ENCODE peak calls at places on chromosomes 11 and 22, in four cellular contexts. S, K, Q and T are unnamed samples.

GRCh38 chr11:19345848-19346681 is 105.3 kb upstream of the E2F8 start:
- DNase-seq in S (no peak), K (peak), Q (no peak), T (peak)

GRCh38 chr11:30431127-30431814 is 108.4 kb downstream of the ARL14EP start:
- DNase-seq in S (no peak), K (no peak), Q (no peak), T (no peak)

GRCh38 chr11:19433791-19434190 is 193.0 kb upstream of the E2F8 start:
- DNase-seq in S (no peak), K (no peak), Q (no peak), T (no peak)

GRCh38 chr11:42524534-42525227 is 787.1 kb upstream of the API5 start:
- DNase-seq in S (peak), K (peak), Q (peak), T (peak)

GRCh38 chr11:15841898-15842297 is 514.4 kb downstream of the SOX6 start:
- DNase-seq in S (no peak), K (no peak), Q (no peak), T (no peak)

GRCh38 chr11:117730256-117730800 is 66.7 kb downstream of the DSCAML1 start:
- DNase-seq in S (no peak), K (no peak), Q (no peak), T (no peak)

GRCh38 chr11:1041936-1042608 is 5.6 kb upstream of the MUC6 start:
- DNase-seq in S (no peak), K (no peak), Q (peak), T (no peak)

GRCh38 chr11:56885182-56885581 is 103.5 kb upstream of the OR5AK2 start:
- DNase-seq in S (no peak), K (no peak), Q (peak), T (no peak)

GRCh38 chr11:121426476-121427454 is 25.3 kb upstream of the SORL1 start:
- DNase-seq in S (peak), K (peak), Q (no peak), T (peak)

GRCh38 chr11:102191832-102192231 is 81.6 kb downstream of the YAP1 start:
- DNase-seq in S (no peak), K (no peak), Q (peak), T (no peak)

GRCh38 chr11:102196351-102196750 is 86.1 kb downstream of the YAP1 start:
- DNase-seq in S (no peak), K (no peak), Q (no peak), T (no peak)

GRCh38 chr11:102194257-102194656 is 84.0 kb downstream of the YAP1 start:
- DNase-seq in S (no peak), K (no peak), Q (no peak), T (no peak)

GRCh38 chr11:102194983-102195382 is 84.7 kb downstream of the YAP1 start:
- DNase-seq in S (no peak), K (no peak), Q (no peak), T (no peak)

GRCh38 chr11:102192349-102193066 is 82.3 kb downstream of the YAP1 start:
- DNase-seq in S (no peak), K (no peak), Q (peak), T (no peak)
- TF ChIP-seq SUZ12 in S (no peak), K (no peak), Q (no peak), T (no peak)

DNA sequence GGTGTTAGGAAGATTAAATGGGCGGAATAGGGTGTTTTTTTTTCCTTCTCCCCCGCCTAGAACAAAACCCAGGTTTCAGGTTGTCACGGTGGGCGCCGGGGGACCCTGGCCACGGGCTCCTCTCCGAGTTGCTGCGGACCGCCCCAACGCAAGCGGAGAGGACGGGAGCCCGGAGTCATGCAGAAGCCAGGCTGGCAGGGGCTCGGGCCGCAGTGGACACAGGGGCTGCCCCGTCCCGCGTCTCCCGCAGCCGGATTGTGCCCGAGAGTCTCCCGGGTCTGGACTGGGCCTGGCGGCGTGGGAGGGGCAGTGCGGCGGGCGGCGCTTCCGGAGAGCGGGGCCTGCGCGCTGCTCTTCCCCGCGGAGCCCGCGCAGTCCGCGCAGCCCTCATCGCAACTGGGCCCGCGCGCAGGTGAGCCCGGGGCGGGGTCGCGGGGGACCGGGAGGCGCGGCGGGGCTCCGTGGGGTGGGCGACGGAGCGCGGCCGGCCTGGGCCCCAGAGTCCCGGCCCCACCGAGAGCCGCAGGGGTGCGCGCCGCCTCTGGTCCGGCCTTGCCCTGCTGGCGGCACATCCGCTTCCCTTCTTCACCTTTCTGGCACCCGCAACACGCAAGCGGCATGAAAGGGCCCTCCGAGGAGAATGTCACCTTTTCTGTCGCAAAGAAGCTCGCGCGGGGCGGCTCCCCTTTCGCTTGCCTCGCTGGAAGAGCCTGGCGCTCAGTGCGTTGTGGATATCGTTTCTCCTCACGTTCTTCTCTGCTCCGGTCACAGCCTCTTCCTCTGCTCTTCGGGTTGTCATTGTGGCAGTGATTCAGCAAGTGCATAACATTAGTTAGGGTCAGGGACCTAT is at the start of gene TIRAP:
- DNase-seq in S (no peak), K (peak), Q (peak), T (peak)
- TF ChIP-seq SUZ12 in S (no peak), K (no peak), Q (no peak), T (no peak)

DNA sequence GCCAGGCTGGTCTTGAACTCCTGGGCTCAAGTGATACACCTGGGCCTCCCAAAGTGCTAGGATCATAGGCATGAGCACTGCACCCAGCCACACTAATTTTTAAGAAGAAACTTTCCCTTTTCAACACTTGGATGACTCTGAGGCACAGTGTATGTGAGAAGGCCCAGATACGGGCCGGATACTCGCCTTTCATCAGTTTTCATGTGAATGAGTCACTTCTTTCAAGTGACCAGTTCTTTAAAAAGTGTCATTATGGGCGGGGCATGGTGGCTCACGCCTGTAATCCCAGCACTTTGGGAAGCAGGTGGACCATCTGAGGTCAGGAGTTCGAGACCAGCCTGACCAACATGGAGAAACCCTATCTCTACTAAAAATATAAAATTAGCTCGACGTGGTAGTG is 120.8 kb downstream of the CTTN start:
- DNase-seq in S (no peak), K (no peak), Q (no peak), T (no peak)
- TF ChIP-seq SUZ12 in S (no peak), K (no peak), Q (no peak), T (no peak)

GRCh38 chr11:58742981-58743880 is 11.5 kb upstream of the GLYAT start:
- DNase-seq in S (no peak), K (no peak), Q (no peak), T (no peak)

GRCh38 chr11:58745705-58746364 is 14.1 kb upstream of the GLYAT start:
- DNase-seq in S (no peak), K (no peak), Q (no peak), T (no peak)

GRCh38 chr11:58742140-58742539 is 10.4 kb upstream of the GLYAT start:
- DNase-seq in S (no peak), K (no peak), Q (no peak), T (no peak)

GRCh38 chr11:58741127-58741526 is 9.4 kb upstream of the GLYAT start:
- DNase-seq in S (no peak), K (no peak), Q (no peak), T (no peak)

DNA sequence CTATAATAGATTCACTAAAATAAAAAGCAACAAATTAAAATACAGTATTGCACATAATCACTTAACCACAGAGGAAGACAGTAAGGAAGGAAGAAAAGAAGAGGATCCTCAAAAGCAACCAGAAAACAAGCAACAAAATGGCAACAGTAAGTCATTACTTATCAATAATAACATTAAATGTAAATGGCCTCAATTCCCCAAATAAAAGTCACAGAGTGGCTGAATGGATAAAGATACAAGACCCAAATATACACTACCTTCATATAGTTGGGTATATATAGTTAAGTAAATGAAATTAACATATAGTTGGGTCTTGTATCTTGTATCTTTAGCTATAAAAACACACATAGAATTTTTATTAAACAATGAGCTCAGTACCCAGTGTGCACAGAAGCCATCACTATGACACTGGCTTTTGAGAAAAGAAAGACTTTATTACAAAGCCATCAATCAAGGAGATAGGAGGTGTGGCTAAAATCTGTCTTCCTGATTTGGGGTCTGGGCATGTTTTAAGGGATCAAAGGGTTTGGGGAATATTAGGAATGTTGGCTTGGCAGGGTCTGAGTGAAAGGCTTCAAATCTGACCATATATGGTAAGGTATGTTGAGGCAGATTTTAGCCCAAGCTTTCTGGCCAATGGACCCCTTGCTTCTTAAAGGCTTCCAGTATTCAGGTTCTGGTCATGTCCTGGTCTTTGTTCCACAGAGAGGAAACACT is 13.4 kb upstream of the GLYAT start:
- DNase-seq in S (no peak), K (no peak), Q (no peak), T (no peak)
- TF ChIP-seq SUZ12 in S (no peak), K (no peak), Q (no peak), T (no peak)

GRCh38 chr11:86013718-86014117 is 55.2 kb downstream of the PICALM start:
- DNase-seq in S (no peak), K (no peak), Q (no peak), T (no peak)

GRCh38 chr11:86015699-86016098 is 53.2 kb downstream of the PICALM start:
- DNase-seq in S (no peak), K (no peak), Q (no peak), T (no peak)

GRCh38 chr11:86018249-86018648 is 50.6 kb downstream of the PICALM start:
- DNase-seq in S (no peak), K (no peak), Q (no peak), T (no peak)

GRCh38 chr11:86014221-86014620 is 54.7 kb downstream of the PICALM start:
- DNase-seq in S (no peak), K (no peak), Q (no peak), T (no peak)

DNA sequence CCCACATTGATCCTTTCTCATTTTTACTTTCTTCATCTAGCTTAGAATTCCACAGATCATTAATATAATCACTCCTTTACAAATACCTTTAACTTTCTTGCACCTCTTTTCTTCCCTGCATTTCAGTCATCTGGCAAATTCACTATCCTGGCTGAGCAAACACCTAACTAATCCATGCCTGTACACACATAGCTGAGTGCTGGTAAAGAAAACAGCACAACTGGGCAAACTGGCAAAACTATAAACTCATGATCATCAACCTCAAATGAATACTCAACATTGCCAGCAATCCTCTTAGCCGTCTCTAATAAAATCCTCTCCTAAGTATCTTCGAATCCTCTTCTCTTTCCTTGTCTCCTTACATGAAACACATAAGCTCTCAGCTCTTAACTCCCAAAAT is 52.4 kb downstream of the PICALM start:
- DNase-seq in S (no peak), K (no peak), Q (no peak), T (no peak)
- TF ChIP-seq SUZ12 in S (no peak), K (no peak), Q (no peak), T (no peak)

DNA sequence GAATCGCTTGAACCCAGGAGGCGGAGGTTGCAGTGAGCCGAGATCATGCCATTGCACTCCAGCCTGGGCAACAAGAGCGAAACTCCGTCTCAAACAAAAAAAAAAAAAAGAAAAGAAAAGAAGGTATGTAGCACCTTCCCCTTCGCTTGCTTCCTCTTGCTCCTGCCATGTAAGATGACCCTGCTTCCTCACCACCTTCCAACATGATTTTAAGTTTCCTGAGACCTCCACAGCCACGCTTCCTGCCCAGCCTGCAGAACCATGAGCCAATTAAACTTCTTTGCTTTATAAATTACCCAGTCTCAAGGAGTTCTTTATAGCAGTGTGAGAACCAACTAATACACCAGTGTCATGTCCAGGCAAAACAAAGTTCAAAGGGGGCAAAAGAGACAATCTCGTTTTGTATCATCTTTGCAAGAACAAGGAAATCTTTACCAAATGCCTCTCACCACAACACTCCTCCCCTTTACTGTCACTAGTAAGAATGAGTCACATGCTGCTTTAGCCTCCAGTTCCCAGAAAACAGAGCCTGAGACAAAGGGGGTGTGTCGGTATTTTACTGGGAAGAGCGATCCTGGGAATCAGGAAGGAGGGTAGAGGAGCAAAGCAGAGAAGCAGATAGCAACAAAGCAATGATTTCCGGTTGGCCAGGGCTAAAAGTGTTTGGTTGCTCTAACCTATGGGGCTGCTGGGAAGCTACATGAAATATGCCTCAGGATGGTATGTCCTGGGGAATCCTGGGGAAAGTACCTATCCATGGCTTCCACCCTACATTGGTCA is 10.5 kb upstream of the MCHR1 start:
- DNase-seq in S (no peak), K (no peak), Q (peak), T (no peak)
- TF ChIP-seq SUZ12 in S (no peak), K (no peak), Q (no peak), T (no peak)

DNA sequence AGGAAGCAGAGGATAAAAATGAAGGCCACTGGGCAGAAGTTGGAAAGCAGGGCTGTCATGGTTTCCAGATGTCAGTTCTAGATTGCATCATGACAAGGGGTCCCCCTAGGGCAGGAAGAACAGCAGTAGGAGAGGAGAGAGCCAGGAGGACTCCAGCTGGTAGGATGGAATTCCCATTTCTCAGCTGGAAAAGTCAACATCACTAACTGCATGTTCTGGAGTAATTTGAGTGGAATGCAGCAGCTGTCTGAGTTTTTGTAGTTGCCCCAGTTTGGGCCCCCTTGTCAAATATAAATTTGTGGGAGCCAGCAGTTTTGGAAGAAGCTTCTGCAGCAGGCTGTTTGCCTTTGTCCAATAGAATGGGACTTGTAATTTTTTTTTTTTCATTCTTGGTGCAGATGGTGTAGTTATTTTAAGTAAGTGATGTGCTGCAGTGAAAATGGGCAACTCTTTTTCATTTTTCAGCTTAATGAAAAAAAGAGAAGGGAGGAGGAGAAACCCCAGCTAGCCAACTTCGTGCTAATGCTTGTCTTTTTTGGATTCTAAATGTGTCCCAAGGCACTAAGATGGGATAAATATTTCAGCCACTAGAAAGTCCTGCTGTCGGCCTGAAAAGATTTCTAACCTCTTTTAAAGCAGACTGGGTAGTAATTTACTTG is 87.0 kb downstream of the LDLRAD3 start:
- DNase-seq in S (no peak), K (no peak), Q (no peak), T (no peak)
- TF ChIP-seq SUZ12 in S (no peak), K (no peak), Q (no peak), T (no peak)